ENCODE peak calls at places on chromosomes 7 and 10, in five cellular contexts. Y is lower lobe of right lung, I is neural progenitor cell, O is Peyer's patch, P is heart right ventricle. S is an unnamed sample. For H3K4me1, the result is how much of the 10 kb centered on the place peaks cover.

GRCh38 chr10:27252267-27253000 is 11.8 kb upstream of the ACBD5 start:
- DNase-seq in Y (peak), I (peak), O (peak), P (peak), S (peak)

GRCh38 chr7:94580601-94581000 is 71.0 kb downstream of the CASD1 start:
- DNase-seq in Y (no peak), I (no peak), O (no peak), P (no peak), S (peak)

GRCh38 chr10:49053053-49053997 is 62.0 kb downstream of the VSTM4 start:
- DNase-seq in Y (peak), I (no peak), O (no peak), P (peak), S (no peak)

GRCh38 chr10:47423476-47423875 is 39.4 kb upstream of the ZNF488 start:
- DNase-seq in Y (no peak), I (no peak), O (no peak), P (no peak), S (no peak)

GRCh38 chr7:17369686-17370426 is 71.4 kb downstream of the AHR start:
- DNase-seq in Y (no peak), I (no peak), O (no peak), P (peak), S (no peak)

GRCh38 chr7:118918556-118918955 is 694.1 kb downstream of the ANKRD7 start:
- DNase-seq in Y (no peak), I (no peak), O (no peak), P (no peak), S (no peak)

GRCh38 chr10:17838080-17838634 is 29.0 kb downstream of the MRC1 start:
- DNase-seq in Y (no peak), I (no peak), O (no peak), P (no peak), S (no peak)

GRCh38 chr7:15015545-15016314 is 113.2 kb upstream of the DGKB start:
- DNase-seq in Y (no peak), I (peak), O (no peak), P (peak), S (peak)

GRCh38 chr10:91034042-91034441 is 113.2 kb upstream of the ANKRD1 start:
- DNase-seq in Y (no peak), I (no peak), O (no peak), P (no peak), S (no peak)

GRCh38 chr10:128078136-128078969 is 47.9 kb downstream of the MKI67 start:
- DNase-seq in Y (no peak), I (peak), O (no peak), P (no peak), S (peak)

GRCh38 chr10:108782411-108782810 is 1140.9 kb downstream of the XPNPEP1 start:
- DNase-seq in Y (no peak), I (no peak), O (no peak), P (no peak), S (no peak)

GRCh38 chr10:124740374-124741280 is 3.6 kb downstream of the FAM53B start:
- DNase-seq in Y (peak), I (peak), O (peak), P (no peak), S (no peak)

GRCh38 chr10:99466632-99467031 is 36.2 kb upstream of the GOT1 start:
- DNase-seq in Y (no peak), I (no peak), O (no peak), P (no peak), S (no peak)

GRCh38 chr7:158216198-158216597 is 371.4 kb downstream of the PTPRN2 start:
- DNase-seq in Y (no peak), I (no peak), O (no peak), P (no peak), S (no peak)

GRCh38 chr10:62817763-62818425 is 1.7 kb upstream of the EGR2 start:
- DNase-seq in Y (peak), I (peak), O (peak), P (peak), S (peak)

GRCh38 chr10:3635697-3636096 is 149.3 kb downstream of the KLF6 start:
- DNase-seq in Y (no peak), I (no peak), O (no peak), P (no peak), S (no peak)

GRCh38 chr7:138459300-138460175 is 521 bp upstream of the TRIM24 start:
- DNase-seq in Y (peak), I (peak), O (peak), P (peak), S (peak)

GRCh38 chr10:126536656-126537055 is 133.8 kb downstream of the C10orf90 start:
- DNase-seq in Y (no peak), I (no peak), O (no peak), P (no peak), S (no peak)

DNA sequence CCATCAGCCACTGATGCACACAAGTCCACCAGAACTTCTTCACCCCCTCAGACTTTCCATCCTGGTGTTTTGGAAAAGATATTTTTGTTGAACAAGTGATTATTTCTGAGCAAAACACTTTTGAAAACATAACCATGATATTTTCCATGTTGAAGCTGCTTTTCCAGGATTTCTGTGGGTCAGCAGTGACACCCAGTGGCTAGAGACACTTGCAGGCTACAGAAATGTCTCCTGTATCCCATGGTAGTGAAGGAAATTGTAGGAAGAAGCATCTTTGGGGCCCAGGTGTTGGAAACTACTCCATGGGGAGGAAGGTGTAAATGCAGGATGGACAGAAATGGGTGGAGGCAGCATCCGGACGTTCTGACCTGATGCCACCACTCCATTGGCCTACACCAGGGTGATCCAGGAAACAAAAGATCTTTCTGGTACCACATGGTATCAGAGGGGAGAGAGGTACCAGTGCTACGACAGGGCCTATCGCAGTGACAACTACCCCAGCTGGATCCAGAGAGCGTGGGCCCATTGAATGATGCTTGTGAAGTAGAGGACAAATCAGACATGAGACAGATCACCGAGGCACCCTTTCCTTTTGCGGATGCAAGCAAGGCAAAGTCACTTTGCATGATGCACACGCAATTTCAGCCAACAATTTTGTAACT is 111.7 kb upstream of the COBL start:
- DNase-seq in Y (no peak), I (peak), O (no peak), P (no peak), S (no peak)
- TF ChIP-seq CTCF in Y (no peak), I (peak), O (peak), P (no peak), S (peak)

GRCh38 chr10:29839826-29840515 is 205.2 kb upstream of the SVIL start:
- DNase-seq in Y (peak), I (no peak), O (no peak), P (no peak), S (peak)

GRCh38 chr10:29840516-29841276 is 205.9 kb upstream of the SVIL start:
- DNase-seq in Y (no peak), I (no peak), O (no peak), P (no peak), S (peak)

GRCh38 chr10:29836396-29836795 is 201.6 kb upstream of the SVIL start:
- DNase-seq in Y (no peak), I (no peak), O (no peak), P (no peak), S (no peak)

GRCh38 chr10:29837586-29837985 is 202.8 kb upstream of the SVIL start:
- DNase-seq in Y (no peak), I (no peak), O (no peak), P (no peak), S (no peak)

DNA sequence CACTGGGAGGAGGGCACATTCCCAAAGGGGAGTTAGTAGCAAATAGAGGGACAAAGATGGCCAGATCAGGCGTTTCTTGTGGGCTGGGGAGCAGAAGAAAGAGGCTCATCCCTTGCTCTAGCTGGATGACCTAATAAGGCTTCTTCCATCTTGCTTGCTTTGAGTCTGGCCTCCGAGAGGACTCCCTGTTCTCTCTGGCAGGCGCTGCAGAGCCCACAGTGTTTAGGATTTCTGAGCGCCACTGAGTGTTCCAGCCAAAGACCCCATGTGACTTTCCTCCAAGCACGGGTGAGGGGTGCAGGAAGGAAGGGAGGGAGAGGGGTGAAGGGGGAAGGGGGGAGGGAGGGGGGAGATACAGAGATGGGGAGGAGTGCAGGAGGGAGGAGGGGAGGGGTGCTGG is 203.8 kb upstream of the SVIL start:
- DNase-seq in Y (no peak), I (no peak), O (no peak), P (no peak), S (no peak)
- H3K4me1 ChIP-seq in Y (under half), I (under half), O (under half), P (under half), S (half or more)

DNA sequence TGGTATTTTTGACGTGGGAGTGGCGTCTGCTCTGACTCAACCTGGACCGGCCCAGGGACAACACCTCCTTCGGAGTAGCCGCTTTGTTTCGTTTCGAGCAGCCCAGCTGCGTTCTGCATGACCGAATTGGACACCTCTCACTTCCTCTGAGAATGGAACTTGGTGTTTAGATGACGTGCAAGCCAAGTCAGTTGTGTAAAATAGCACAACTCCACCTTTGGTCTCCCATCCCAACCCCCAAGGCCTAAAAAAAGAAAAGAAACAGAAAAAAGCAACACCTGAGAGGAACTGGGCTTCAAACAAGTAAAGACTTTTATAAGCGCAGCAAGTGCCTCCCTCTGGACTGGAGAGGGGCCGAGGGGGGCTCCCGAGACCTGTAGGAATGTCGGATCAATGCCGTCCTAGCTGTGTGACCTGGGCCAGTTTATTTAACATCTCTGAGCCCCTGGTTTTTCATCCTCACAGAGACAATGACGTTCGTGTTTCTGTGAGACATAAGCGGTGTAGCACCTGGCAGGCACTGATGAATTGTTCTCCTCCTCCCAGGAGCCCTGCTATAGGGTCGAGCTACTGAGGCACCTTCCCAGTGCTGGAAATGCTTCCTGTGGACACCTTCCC is 52.0 kb upstream of the SMNDC1 start:
- DNase-seq in Y (no peak), I (no peak), O (peak), P (peak), S (no peak)
- H3K4me3 ChIP-seq in Y (peak), I (no peak), O (peak), P (peak), S (no peak)

GRCh38 chr10:133275683-133276092 is 980 bp downstream of the ADAM8 start:
- DNase-seq in Y (no peak), I (no peak), O (peak), P (no peak), S (no peak)
- TF ChIP-seq CTCF in Y (no peak), I (peak), O (no peak), P (no peak), S (no peak)